ENCODE peak calls at places on chromosomes 6 and 20, in eight cellular contexts. B, Z, Q, R, T, N, F and P are unnamed samples.

GRCh38 chr6:45687570-45687969 is 309.8 kb upstream of the SUPT3H start:
- ATAC-seq in T (no peak), Z (no peak), F (no peak), R (no peak), N (no peak), Q (no peak), B (no peak), P (no peak)

GRCh38 chr20:1918766-1919165 is 23.6 kb downstream of the SIRPA start:
- ATAC-seq in Q (no peak), B (no peak), T (no peak), N (peak), F (peak), Z (no peak), R (peak), P (no peak)

GRCh38 chr6:14856177-14856576 is 389.7 kb upstream of the JARID2 start:
- ATAC-seq in F (peak), T (no peak), Q (no peak), Z (no peak), N (no peak), R (no peak), B (no peak), P (no peak)

GRCh38 chr6:54019860-54020259 is 91.4 kb upstream of the MLIP start:
- ATAC-seq in R (peak), T (no peak), Z (no peak), F (no peak), B (no peak), Q (no peak), N (no peak), P (no peak)

GRCh38 chr6:43493833-43494232 is 16.3 kb downstream of the LRRC73 start:
- ATAC-seq in Z (no peak), B (no peak), R (peak), N (no peak), F (no peak), Q (no peak), T (no peak), P (no peak)

GRCh38 chr20:3784863-3785239 is 1.7 kb downstream of the CENPB start:
- ATAC-seq in R (no peak), Q (no peak), N (no peak), Z (no peak), F (no peak), B (no peak), T (no peak), P (no peak)

GRCh38 chr6:170043881-170044790 is 246.7 kb downstream of the DLL1 start:
- ATAC-seq in Z (no peak), T (no peak), F (peak), Q (peak), N (peak), R (no peak), B (no peak), P (no peak)

GRCh38 chr6:130945401-130945919 is 117.6 kb downstream of the EPB41L2 start:
- ATAC-seq in Q (peak), R (no peak), Z (no peak), F (no peak), T (no peak), B (no peak), N (no peak), P (no peak)

GRCh38 chr6:146433881-146434741 is 109.5 kb upstream of the RAB32 start:
- ATAC-seq in R (peak), N (peak), Z (peak), Q (peak), T (no peak), F (no peak), B (peak), P (peak)

GRCh38 chr6:130211697-130212096 is 11.1 kb downstream of the SAMD3 start:
- ATAC-seq in F (no peak), B (no peak), N (no peak), Q (no peak), Z (no peak), T (no peak), R (no peak), P (no peak)

GRCh38 chr20:17835240-17835940 is 133.2 kb downstream of the SNX5 start:
- ATAC-seq in F (peak), R (peak), T (peak), N (peak), Q (peak), B (peak), Z (peak), P (peak)

GRCh38 chr6:106247293-106247692 is 78.3 kb downstream of the ATG5 start:
- ATAC-seq in B (peak), T (no peak), R (no peak), Z (no peak), Q (no peak), N (no peak), F (no peak), P (no peak)

GRCh38 chr6:9646346-9647042 is 768.4 kb downstream of the TFAP2A start:
- ATAC-seq in T (no peak), N (peak), F (peak), Q (peak), R (no peak), Z (peak), B (peak), P (peak)

GRCh38 chr6:168455847-168456530 is 15.0 kb downstream of the SMOC2 start:
- ATAC-seq in B (no peak), R (no peak), Z (no peak), N (no peak), F (no peak), Q (no peak), T (no peak), P (no peak)

GRCh38 chr20:31675828-31676533 is 38.3 kb downstream of the COX4I2 start:
- ATAC-seq in Z (peak), B (peak), R (peak), Q (peak), T (no peak), F (no peak), N (peak), P (no peak)

GRCh38 chr6:83511901-83512681 is at the start of gene PRSS35:
- ATAC-seq in Z (peak), N (peak), B (peak), R (peak), T (peak), Q (peak), F (peak), P (peak)

GRCh38 chr6:128493877-128494276 is 26.5 kb downstream of the PTPRK start:
- ATAC-seq in F (no peak), Z (no peak), R (no peak), B (no peak), Q (no peak), T (no peak), N (no peak), P (no peak)

GRCh38 chr20:48807586-48808381 is 20.0 kb downstream of the PREX1 start:
- ATAC-seq in F (peak), B (no peak), Q (peak), T (no peak), R (no peak), Z (no peak), N (peak), P (no peak)

GRCh38 chr6:166411271-166411670 is 28.5 kb upstream of the MPC1 start:
- ATAC-seq in B (no peak), Q (no peak), N (no peak), R (no peak), T (no peak), F (no peak), Z (no peak), P (no peak)

GRCh38 chr6:147381734-147382133 is 126.8 kb upstream of the SAMD5 start:
- ATAC-seq in F (no peak), Z (no peak), N (no peak), Q (no peak), T (no peak), B (no peak), R (no peak), P (no peak)

GRCh38 chr6:8707956-8708772 is 272.8 kb upstream of the SLC35B3 start:
- ATAC-seq in B (peak), F (no peak), R (peak), Q (peak), T (peak), Z (peak), N (peak), P (no peak)

GRCh38 chr20:15248618-15249395 is 911.4 kb upstream of the FLRT3 start:
- ATAC-seq in Q (no peak), F (no peak), T (no peak), R (no peak), B (no peak), Z (no peak), N (no peak), P (no peak)

GRCh38 chr6:40877362-40877761 is 161.7 kb downstream of the UNC5CL start:
- ATAC-seq in T (no peak), F (no peak), R (no peak), N (no peak), Z (no peak), Q (no peak), B (no peak), P (no peak)

GRCh38 chr20:45935416-45936046 is 1.0 kb downstream of the PCIF1 start:
- ATAC-seq in F (peak), R (peak), B (peak), Q (no peak), Z (peak), N (peak), T (peak), P (peak)

GRCh38 chr20:49706548-49707517 is 6.8 kb downstream of the B4GALT5 start:
- ATAC-seq in B (peak), N (peak), Q (no peak), R (peak), Z (peak), T (peak), F (no peak), P (no peak)

GRCh38 chr6:87334683-87335082 is 5.6 kb upstream of the GJB7 start:
- ATAC-seq in F (peak), T (no peak), N (peak), Z (no peak), R (no peak), B (peak), Q (no peak), P (no peak)

DNA sequence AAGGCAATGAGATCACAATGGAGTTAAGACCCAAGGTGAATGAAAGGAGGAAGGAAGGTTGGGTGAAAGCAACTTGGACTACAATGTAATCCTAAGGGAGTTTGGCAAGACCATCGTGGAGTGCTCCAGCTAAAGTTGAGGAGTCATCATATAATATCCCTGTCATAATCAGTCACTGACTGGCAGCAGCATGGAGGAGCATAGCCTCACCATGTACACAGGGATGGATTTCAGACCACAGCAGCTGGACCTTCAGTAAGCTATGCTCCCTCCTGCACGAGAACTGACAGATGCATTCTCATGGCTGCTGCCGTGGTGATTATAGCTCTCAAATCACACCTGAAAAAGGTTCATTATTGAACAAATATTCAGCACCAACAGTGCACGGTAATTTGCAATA is 43.0 kb downstream of the GOPC start:
- ATAC-seq in Q (no peak), N (no peak), F (no peak), R (no peak), Z (no peak), B (no peak), T (peak), P (no peak)
- H3K4me3 ChIP-seq in Q (no peak), N (no peak), F (no peak), R (no peak), Z (no peak), B (no peak), T (no peak), P (no peak)

GRCh38 chr6:158909938-158910337 is 90.1 kb downstream of the RSPH3 start:
- ATAC-seq in R (no peak), F (no peak), Q (no peak), T (no peak), B (peak), Z (no peak), N (no peak), P (no peak)
- H3K4me3 ChIP-seq in R (no peak), F (no peak), Q (no peak), T (no peak), B (peak), Z (no peak), N (no peak), P (no peak)

DNA sequence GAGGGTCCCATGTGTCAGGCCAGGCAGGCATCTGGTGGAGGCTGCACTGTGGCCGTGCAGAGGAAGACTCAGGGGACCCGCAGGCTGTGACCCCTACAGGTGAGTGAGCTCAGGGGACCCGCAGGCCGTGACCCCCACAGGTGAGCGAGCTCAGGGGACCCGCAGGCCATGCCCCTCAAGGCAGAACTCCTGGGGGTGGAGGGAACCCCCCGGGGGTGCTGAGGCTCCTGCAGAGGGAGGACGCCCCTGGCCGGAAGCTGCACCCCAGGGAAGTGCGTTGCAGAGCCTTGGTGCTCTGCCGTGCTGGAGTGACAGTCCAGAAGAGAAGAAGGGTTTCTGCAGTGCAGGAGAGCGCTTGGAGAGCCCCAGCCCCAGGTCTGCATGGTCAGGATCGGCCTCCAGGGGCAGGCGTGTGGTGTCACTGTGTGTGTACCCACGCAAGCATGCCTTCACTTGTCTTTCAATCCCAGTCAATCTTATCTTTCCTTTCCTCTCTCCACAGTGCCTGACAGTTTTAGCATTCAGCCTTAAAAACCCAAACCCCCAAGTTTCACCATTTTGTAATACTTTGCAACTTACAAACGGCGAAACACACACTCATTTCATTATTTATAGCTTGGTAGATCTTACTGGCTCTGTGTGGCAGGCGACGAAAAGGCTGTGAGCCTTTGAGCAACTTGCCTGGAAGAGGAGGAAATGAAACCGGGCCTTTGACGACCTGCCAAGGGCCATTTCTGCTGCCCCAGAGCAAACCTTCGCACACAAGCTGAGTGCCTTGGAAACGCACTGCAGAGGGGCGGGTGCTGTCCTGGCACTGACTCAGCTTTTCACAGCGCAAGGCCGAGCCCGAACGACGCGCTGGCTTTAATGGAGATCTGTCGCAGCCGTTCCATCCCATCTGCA is 101.4 kb upstream of the AGPAT4 start:
- ATAC-seq in B (peak), T (peak), N (peak), Z (peak), R (peak), Q (peak), F (peak), P (peak)
- H3K4me3 ChIP-seq in B (peak), T (no peak), N (no peak), Z (no peak), R (no peak), Q (no peak), F (peak), P (no peak)

DNA sequence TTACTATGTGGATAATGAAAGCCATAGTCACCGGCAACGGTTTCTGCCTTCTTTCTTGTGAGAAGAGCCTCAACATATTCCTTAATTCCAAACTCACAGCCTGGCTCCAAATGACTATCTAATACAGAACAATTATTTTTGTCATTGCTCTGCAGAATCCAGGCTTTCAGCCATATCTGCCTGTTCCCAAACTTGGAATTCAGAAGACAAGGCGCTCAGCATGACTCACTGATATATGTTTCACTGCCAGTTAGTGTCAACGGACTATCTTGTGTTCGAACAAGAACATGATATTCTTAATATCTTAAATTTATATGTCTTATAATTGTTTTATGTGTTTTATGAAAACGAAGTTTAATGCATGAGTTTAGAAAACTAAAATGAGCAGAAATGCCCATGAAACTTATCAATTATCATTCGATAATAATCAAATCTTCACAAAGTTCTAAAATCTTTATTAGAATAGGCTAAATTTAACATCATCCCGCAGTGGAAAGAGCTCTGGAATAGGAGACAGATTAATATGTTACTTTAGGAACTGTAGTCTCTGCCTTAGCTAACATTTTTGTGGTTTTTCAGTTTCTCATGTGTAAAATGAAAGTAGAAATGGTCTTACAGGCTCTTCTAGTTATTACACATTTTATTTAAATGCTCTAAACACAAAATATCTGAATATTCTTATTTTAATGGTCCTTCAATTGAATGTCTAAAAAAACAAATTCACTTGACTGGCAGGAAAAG is 669.3 kb upstream of the GJE1 start:
- ATAC-seq in B (no peak), R (no peak), T (no peak), Z (no peak), N (peak), Q (peak), F (peak), P (no peak)
- H3K4me3 ChIP-seq in B (no peak), R (no peak), T (no peak), Z (no peak), N (peak), Q (peak), F (peak), P (no peak)

DNA sequence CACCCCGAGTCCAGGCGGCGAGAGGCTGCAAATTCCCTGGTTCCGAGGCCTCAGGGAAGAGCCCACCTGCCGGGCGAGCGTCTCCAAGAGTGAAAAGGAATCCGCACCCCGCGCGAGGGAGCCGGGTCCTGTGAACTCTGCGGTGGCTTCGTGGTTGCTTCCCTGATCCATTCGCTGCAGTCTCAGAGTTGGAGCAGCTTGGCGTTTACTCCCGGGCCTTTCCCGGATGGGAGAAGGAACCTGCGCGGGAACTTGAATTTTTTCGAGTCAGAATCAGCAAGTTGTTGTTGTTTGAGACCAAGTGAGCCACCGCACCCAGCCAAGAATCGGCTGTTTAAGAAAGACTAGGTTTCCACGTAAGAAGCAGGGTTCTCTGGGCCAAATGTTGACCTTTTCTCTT is 12.8 kb downstream of the PRSS16 start:
- ATAC-seq in Q (no peak), F (no peak), N (no peak), Z (no peak), B (no peak), T (no peak), R (no peak), P (no peak)
- H3K4me3 ChIP-seq in Q (no peak), F (no peak), N (no peak), Z (no peak), B (no peak), T (no peak), R (no peak), P (no peak)

GRCh38 chr20:58512808-58513552 is 2.2 kb downstream of the APCDD1L start:
- ATAC-seq in Q (peak), R (no peak), F (no peak), B (no peak), N (peak), Z (no peak), T (no peak), P (no peak)

GRCh38 chr20:58513580-58514285 is 1.5 kb downstream of the APCDD1L start:
- ATAC-seq in Q (no peak), B (no peak), R (no peak), F (no peak), Z (no peak), T (no peak), N (no peak), P (no peak)

GRCh38 chr20:58518387-58518786 is 3.2 kb upstream of the APCDD1L start:
- ATAC-seq in Q (no peak), F (no peak), T (no peak), N (no peak), Z (no peak), B (no peak), R (no peak), P (no peak)

GRCh38 chr20:58514321-58515239 is 619 bp downstream of the APCDD1L start:
- ATAC-seq in N (peak), T (no peak), F (peak), R (no peak), Q (peak), B (no peak), Z (peak), P (no peak)

DNA sequence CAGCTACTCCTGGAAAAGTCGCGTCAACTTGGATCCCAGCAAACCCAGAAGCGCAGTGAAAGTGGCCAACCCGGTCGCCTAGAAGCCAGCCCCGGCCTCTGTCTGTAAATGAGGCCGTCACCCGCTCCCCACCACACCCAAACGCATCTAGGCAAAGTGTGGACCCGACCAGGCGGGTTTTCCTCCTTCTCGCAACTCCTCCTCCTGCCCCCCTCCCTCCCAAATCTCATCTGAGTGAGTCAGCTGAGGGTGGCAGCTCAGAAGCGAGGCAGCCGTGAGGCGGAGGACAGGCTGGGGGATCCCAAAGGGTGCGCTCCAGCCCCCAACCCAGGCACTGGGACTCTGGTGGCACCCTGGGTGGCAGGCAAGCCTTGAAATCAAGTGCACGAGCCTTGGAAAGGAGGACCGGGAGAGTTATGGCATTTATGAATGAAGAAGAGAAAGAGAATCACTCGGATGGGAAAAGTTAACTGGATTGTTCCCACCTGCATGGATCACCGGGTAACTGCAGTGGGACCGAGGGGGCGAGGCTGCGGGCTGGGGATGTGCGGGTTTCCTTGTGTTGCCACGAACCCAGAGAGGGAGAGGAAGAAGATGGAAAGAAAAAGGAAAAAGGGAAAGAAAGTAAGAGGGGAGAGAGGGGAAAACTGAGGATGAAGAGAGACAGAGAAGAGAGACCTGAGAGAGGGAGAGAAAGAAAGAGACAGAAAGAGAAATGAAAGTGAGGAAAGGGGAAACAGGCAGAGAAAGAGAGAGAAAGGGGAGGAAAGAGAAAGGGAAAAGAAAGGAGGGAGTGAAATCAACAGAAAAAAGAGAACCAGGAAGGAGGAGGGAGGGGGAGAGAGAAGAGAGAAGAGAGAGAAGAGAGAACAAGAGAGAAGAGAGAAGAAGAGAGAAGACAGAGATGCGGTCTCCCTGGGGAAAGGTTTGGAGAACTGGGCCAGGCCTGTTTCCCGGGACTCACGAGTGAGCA is at the start of gene APCDD1L:
- ATAC-seq in Z (peak), T (peak), B (no peak), Q (peak), F (peak), N (peak), R (no peak), P (peak)
- H3K4me3 ChIP-seq in Z (no peak), T (no peak), B (no peak), Q (peak), F (peak), N (no peak), R (no peak), P (peak)

GRCh38 chr6:24382220-24382540 is 20.6 kb upstream of the MRS2 start:
- ATAC-seq in N (no peak), T (no peak), Z (peak), B (no peak), F (no peak), Q (no peak), R (peak), P (no peak)
- H3K4me3 ChIP-seq in N (no peak), T (peak), Z (no peak), B (no peak), F (no peak), Q (no peak), R (peak), P (no peak)